ENCODE peak calls at places on chromosomes 3 and 15, in ten cellular contexts. One of them, this sample, is unnamed.

GRCh38 chr3:133930341-133930933 is 34.8 kb upstream of the RAB6B start:
- DNase-seq in aorta: no peak
- DNase-seq in NCI-H460: peak; percentile 28
- DNase-seq in CD4-positive, alpha-beta T cell: no peak
- DNase-seq in Peyer's patch: peak; percentile 2
- DNase-seq in astrocyte of the spinal cord: peak; percentile 82
- DNase-seq in mucosa of descending colon: no peak
- DNase-seq in T-cell: no peak
- DNase-seq in BE2C: peak; percentile 51
- DNase-seq in right cardiac atrium: no peak
- DNase-seq in this sample: no peak

GRCh38 chr3:125194061-125194848 is 18.3 kb downstream of the SLC12A8 start:
- DNase-seq in aorta: no peak
- DNase-seq in NCI-H460: no peak
- DNase-seq in CD4-positive, alpha-beta T cell: no peak
- DNase-seq in Peyer's patch: no peak
- DNase-seq in astrocyte of the spinal cord: peak; percentile 14
- DNase-seq in mucosa of descending colon: no peak
- DNase-seq in T-cell: no peak
- DNase-seq in BE2C: no peak
- DNase-seq in right cardiac atrium: no peak
- DNase-seq in this sample: no peak

GRCh38 chr3:151630938-151631417 is 102.7 kb upstream of the AADACL2 start:
- DNase-seq in aorta: no peak
- DNase-seq in NCI-H460: no peak
- DNase-seq in CD4-positive, alpha-beta T cell: no peak
- DNase-seq in Peyer's patch: no peak
- DNase-seq in astrocyte of the spinal cord: peak; percentile 37
- DNase-seq in mucosa of descending colon: no peak
- DNase-seq in T-cell: no peak
- DNase-seq in BE2C: no peak
- DNase-seq in right cardiac atrium: no peak
- DNase-seq in this sample: no peak

GRCh38 chr15:48414015-48414414 is 82.8 kb downstream of the DUT start:
- DNase-seq in aorta: no peak
- DNase-seq in NCI-H460: no peak
- DNase-seq in CD4-positive, alpha-beta T cell: no peak
- DNase-seq in Peyer's patch: no peak
- DNase-seq in astrocyte of the spinal cord: peak; percentile 63
- DNase-seq in mucosa of descending colon: no peak
- DNase-seq in T-cell: no peak
- DNase-seq in BE2C: no peak
- DNase-seq in right cardiac atrium: no peak
- DNase-seq in this sample: no peak

GRCh38 chr3:71183544-71183943 is 400.0 kb downstream of the FOXP1 start:
- DNase-seq in aorta: no peak
- DNase-seq in NCI-H460: no peak
- DNase-seq in CD4-positive, alpha-beta T cell: no peak
- DNase-seq in Peyer's patch: no peak
- DNase-seq in astrocyte of the spinal cord: no peak
- DNase-seq in mucosa of descending colon: no peak
- DNase-seq in T-cell: no peak
- DNase-seq in BE2C: no peak
- DNase-seq in right cardiac atrium: no peak
- DNase-seq in this sample: no peak

GRCh38 chr15:91109885-91110284 is 9.8 kb downstream of the SV2B start:
- DNase-seq in aorta: no peak
- DNase-seq in NCI-H460: no peak
- DNase-seq in CD4-positive, alpha-beta T cell: no peak
- DNase-seq in Peyer's patch: no peak
- DNase-seq in astrocyte of the spinal cord: no peak
- DNase-seq in mucosa of descending colon: no peak
- DNase-seq in T-cell: no peak
- DNase-seq in BE2C: no peak
- DNase-seq in right cardiac atrium: no peak
- DNase-seq in this sample: no peak

GRCh38 chr3:193841581-193841980 is 248.6 kb downstream of the OPA1 start:
- DNase-seq in aorta: no peak
- DNase-seq in NCI-H460: no peak
- DNase-seq in CD4-positive, alpha-beta T cell: no peak
- DNase-seq in Peyer's patch: no peak
- DNase-seq in astrocyte of the spinal cord: no peak
- DNase-seq in mucosa of descending colon: no peak
- DNase-seq in T-cell: no peak
- DNase-seq in BE2C: no peak
- DNase-seq in right cardiac atrium: no peak
- DNase-seq in this sample: no peak

GRCh38 chr3:27134165-27134796 is 234.9 kb downstream of the NEK10 start:
- DNase-seq in aorta: peak; percentile 64
- DNase-seq in NCI-H460: peak; percentile 73
- DNase-seq in CD4-positive, alpha-beta T cell: peak; percentile 33
- DNase-seq in Peyer's patch: peak; percentile 28
- DNase-seq in astrocyte of the spinal cord: peak; percentile 70
- DNase-seq in mucosa of descending colon: no peak
- DNase-seq in T-cell: peak; percentile 48
- DNase-seq in BE2C: peak; percentile 35
- DNase-seq in right cardiac atrium: peak; percentile 58
- DNase-seq in this sample: peak; percentile 70

GRCh38 chr3:50637012-50637411 is 20.1 kb downstream of the MAPKAPK3 start:
- DNase-seq in aorta: no peak
- DNase-seq in NCI-H460: no peak
- DNase-seq in CD4-positive, alpha-beta T cell: no peak
- DNase-seq in Peyer's patch: no peak
- DNase-seq in astrocyte of the spinal cord: no peak
- DNase-seq in mucosa of descending colon: no peak
- DNase-seq in T-cell: no peak
- DNase-seq in BE2C: no peak
- DNase-seq in right cardiac atrium: no peak
- DNase-seq in this sample: no peak

GRCh38 chr15:28943611-28944230 is 57.9 kb downstream of the APBA2 start:
- DNase-seq in aorta: peak; percentile 27
- DNase-seq in NCI-H460: no peak
- DNase-seq in CD4-positive, alpha-beta T cell: no peak
- DNase-seq in Peyer's patch: no peak
- DNase-seq in astrocyte of the spinal cord: no peak
- DNase-seq in mucosa of descending colon: no peak
- DNase-seq in T-cell: no peak
- DNase-seq in BE2C: no peak
- DNase-seq in right cardiac atrium: no peak
- DNase-seq in this sample: no peak

GRCh38 chr3:62587579-62588031 is 214.3 kb upstream of the FEZF2 start:
- DNase-seq in aorta: no peak
- DNase-seq in NCI-H460: no peak
- DNase-seq in CD4-positive, alpha-beta T cell: no peak
- DNase-seq in Peyer's patch: no peak
- DNase-seq in astrocyte of the spinal cord: peak; percentile 91
- DNase-seq in mucosa of descending colon: no peak
- DNase-seq in T-cell: no peak
- DNase-seq in BE2C: peak; percentile 80
- DNase-seq in right cardiac atrium: no peak
- DNase-seq in this sample: no peak

GRCh38 chr3:58824285-58824684 is 157.7 kb upstream of the FAM3D start:
- DNase-seq in aorta: no peak
- DNase-seq in NCI-H460: peak; percentile 39
- DNase-seq in CD4-positive, alpha-beta T cell: no peak
- DNase-seq in Peyer's patch: no peak
- DNase-seq in astrocyte of the spinal cord: peak; percentile 68
- DNase-seq in mucosa of descending colon: peak; percentile 67
- DNase-seq in T-cell: no peak
- DNase-seq in BE2C: peak; percentile 71
- DNase-seq in right cardiac atrium: peak; percentile 64
- DNase-seq in this sample: no peak

GRCh38 chr3:112751564-112751963 is 95.1 kb downstream of the CD200R1L start:
- DNase-seq in aorta: no peak
- DNase-seq in NCI-H460: no peak
- DNase-seq in CD4-positive, alpha-beta T cell: no peak
- DNase-seq in Peyer's patch: no peak
- DNase-seq in astrocyte of the spinal cord: no peak
- DNase-seq in mucosa of descending colon: no peak
- DNase-seq in T-cell: no peak
- DNase-seq in BE2C: no peak
- DNase-seq in right cardiac atrium: no peak
- DNase-seq in this sample: no peak

GRCh38 chr15:41881550-41881924 is 12.3 kb downstream of the SPTBN5 start:
- DNase-seq in aorta: no peak
- DNase-seq in NCI-H460: no peak
- DNase-seq in CD4-positive, alpha-beta T cell: no peak
- DNase-seq in Peyer's patch: no peak
- DNase-seq in astrocyte of the spinal cord: no peak
- DNase-seq in mucosa of descending colon: no peak
- DNase-seq in T-cell: no peak
- DNase-seq in BE2C: no peak
- DNase-seq in right cardiac atrium: no peak
- DNase-seq in this sample: no peak

GRCh38 chr3:9809615-9810356 is at the start of gene TTLL3:
- DNase-seq in aorta: peak; percentile 90
- DNase-seq in NCI-H460: peak; percentile 21
- DNase-seq in CD4-positive, alpha-beta T cell: peak; percentile 39
- DNase-seq in Peyer's patch: peak; percentile 67
- DNase-seq in astrocyte of the spinal cord: peak; percentile 50
- DNase-seq in mucosa of descending colon: peak; percentile 86
- DNase-seq in T-cell: peak; percentile 24
- DNase-seq in BE2C: peak; percentile 70
- DNase-seq in right cardiac atrium: peak; percentile 93
- DNase-seq in this sample: peak; percentile 69

GRCh38 chr3:170301404-170301803 is 56.1 kb upstream of the SKIL start:
- DNase-seq in aorta: no peak
- DNase-seq in NCI-H460: no peak
- DNase-seq in CD4-positive, alpha-beta T cell: no peak
- DNase-seq in Peyer's patch: no peak
- DNase-seq in astrocyte of the spinal cord: peak; percentile 14
- DNase-seq in mucosa of descending colon: no peak
- DNase-seq in T-cell: no peak
- DNase-seq in BE2C: no peak
- DNase-seq in right cardiac atrium: no peak
- DNase-seq in this sample: no peak

GRCh38 chr15:77819841-77820728 is 187.4 kb upstream of the LINGO1 start:
- DNase-seq in aorta: no peak
- DNase-seq in NCI-H460: peak; percentile 37
- DNase-seq in CD4-positive, alpha-beta T cell: no peak
- DNase-seq in Peyer's patch: no peak
- DNase-seq in astrocyte of the spinal cord: no peak
- DNase-seq in mucosa of descending colon: no peak
- DNase-seq in T-cell: no peak
- DNase-seq in BE2C: peak; percentile 81
- DNase-seq in right cardiac atrium: peak; percentile 57
- DNase-seq in this sample: no peak

GRCh38 chr3:58624550-58624949 is 42.0 kb downstream of the FAM3D start:
- DNase-seq in aorta: no peak
- DNase-seq in NCI-H460: no peak
- DNase-seq in CD4-positive, alpha-beta T cell: no peak
- DNase-seq in Peyer's patch: no peak
- DNase-seq in astrocyte of the spinal cord: no peak
- DNase-seq in mucosa of descending colon: no peak
- DNase-seq in T-cell: no peak
- DNase-seq in BE2C: no peak
- DNase-seq in right cardiac atrium: no peak
- DNase-seq in this sample: no peak

GRCh38 chr3:99128205-99128604 is 226.7 kb upstream of the DCBLD2 start:
- DNase-seq in aorta: no peak
- DNase-seq in NCI-H460: no peak
- DNase-seq in CD4-positive, alpha-beta T cell: no peak
- DNase-seq in Peyer's patch: no peak
- DNase-seq in astrocyte of the spinal cord: peak; percentile 13
- DNase-seq in mucosa of descending colon: no peak
- DNase-seq in T-cell: no peak
- DNase-seq in BE2C: no peak
- DNase-seq in right cardiac atrium: no peak
- DNase-seq in this sample: no peak

GRCh38 chr15:85588657-85589056 is 206.1 kb downstream of the KLHL25 start:
- DNase-seq in aorta: no peak
- DNase-seq in NCI-H460: no peak
- DNase-seq in CD4-positive, alpha-beta T cell: no peak
- DNase-seq in Peyer's patch: no peak
- DNase-seq in astrocyte of the spinal cord: no peak
- DNase-seq in mucosa of descending colon: no peak
- DNase-seq in T-cell: no peak
- DNase-seq in BE2C: no peak
- DNase-seq in right cardiac atrium: no peak
- DNase-seq in this sample: no peak

GRCh38 chr15:99965376-99965775 is 232.1 kb upstream of the LYSMD4 start:
- DNase-seq in aorta: no peak
- DNase-seq in NCI-H460: no peak
- DNase-seq in CD4-positive, alpha-beta T cell: no peak
- DNase-seq in Peyer's patch: no peak
- DNase-seq in astrocyte of the spinal cord: no peak
- DNase-seq in mucosa of descending colon: no peak
- DNase-seq in T-cell: no peak
- DNase-seq in BE2C: no peak
- DNase-seq in right cardiac atrium: no peak
- DNase-seq in this sample: no peak

GRCh38 chr15:25739687-25740121 is 123.4 kb downstream of the ATP10A start:
- DNase-seq in aorta: no peak
- DNase-seq in NCI-H460: no peak
- DNase-seq in CD4-positive, alpha-beta T cell: peak; percentile 46
- DNase-seq in Peyer's patch: peak; percentile 40
- DNase-seq in astrocyte of the spinal cord: peak; percentile 49
- DNase-seq in mucosa of descending colon: no peak
- DNase-seq in T-cell: peak; percentile 24
- DNase-seq in BE2C: no peak
- DNase-seq in right cardiac atrium: peak; percentile 45
- DNase-seq in this sample: peak; percentile 45

GRCh38 chr15:68572309-68572708 is 6.5 kb upstream of the CORO2B start:
- DNase-seq in aorta: no peak
- DNase-seq in NCI-H460: no peak
- DNase-seq in CD4-positive, alpha-beta T cell: no peak
- DNase-seq in Peyer's patch: no peak
- DNase-seq in astrocyte of the spinal cord: no peak
- DNase-seq in mucosa of descending colon: no peak
- DNase-seq in T-cell: no peak
- DNase-seq in BE2C: no peak
- DNase-seq in right cardiac atrium: no peak
- DNase-seq in this sample: no peak

GRCh38 chr15:32834156-32834555 is 116.4 kb downstream of the GREM1 start:
- DNase-seq in aorta: no peak
- DNase-seq in NCI-H460: no peak
- DNase-seq in CD4-positive, alpha-beta T cell: no peak
- DNase-seq in Peyer's patch: no peak
- DNase-seq in astrocyte of the spinal cord: no peak
- DNase-seq in mucosa of descending colon: no peak
- DNase-seq in T-cell: no peak
- DNase-seq in BE2C: no peak
- DNase-seq in right cardiac atrium: no peak
- DNase-seq in this sample: no peak

GRCh38 chr15:38229700-38230099 is 22.9 kb upstream of the SPRED1 start:
- DNase-seq in aorta: no peak
- DNase-seq in NCI-H460: no peak
- DNase-seq in CD4-positive, alpha-beta T cell: no peak
- DNase-seq in Peyer's patch: no peak
- DNase-seq in astrocyte of the spinal cord: no peak
- DNase-seq in mucosa of descending colon: no peak
- DNase-seq in T-cell: no peak
- DNase-seq in BE2C: no peak
- DNase-seq in right cardiac atrium: no peak
- DNase-seq in this sample: no peak

GRCh38 chr3:197541756-197542539 is 13.8 kb downstream of the BDH1 start:
- DNase-seq in aorta: peak; percentile 37
- DNase-seq in NCI-H460: no peak
- DNase-seq in CD4-positive, alpha-beta T cell: no peak
- DNase-seq in Peyer's patch: no peak
- DNase-seq in astrocyte of the spinal cord: peak; percentile 63
- DNase-seq in mucosa of descending colon: no peak
- DNase-seq in T-cell: no peak
- DNase-seq in BE2C: peak; percentile 95
- DNase-seq in right cardiac atrium: peak; percentile 79
- DNase-seq in this sample: no peak

This sample was measured in naive thymus-derived CD8-positive, alpha-beta T cell.